ENCODE peak calls at places on chromosome 21, in nine cellular contexts. U is fibroblast of lung, Q is AG09319, R is adrenal gland, G is testis, I is lower lobe of right lung, M is astrocyte of the spinal cord, P is heart right ventricle, X is stomach. S is an unnamed sample.
A peak's percentile ranks its signal among the peaks of the same experiment; 100 is the strongest.

GRCh38 chr21:16427587-16428087 is 697.9 kb downstream of the USP25 start:
- DNase-seq in G (no peak), I (no peak), M (no peak), P (no peak), X (no peak), R (no peak), Q (no peak), U (no peak), S (no peak)

GRCh38 chr21:26909972-26910371 is 56.9 kb downstream of the ADAMTS5 start:
- DNase-seq in G (no peak), X (no peak), I (no peak), Q (no peak), R (no peak), P (peak; percentile 7), M (peak; percentile 5), U (no peak), S (no peak)

GRCh38 chr21:42525228-42525604 is 11.6 kb downstream of the SLC37A1 start:
- DNase-seq in P (no peak), G (no peak), M (no peak), Q (no peak), X (no peak), U (no peak), I (no peak), R (no peak), S (peak; percentile 41)

GRCh38 chr21:16821588-16821987 is 691.3 kb upstream of the CXADR start:
- DNase-seq in R (no peak), I (no peak), G (no peak), Q (no peak), X (no peak), U (peak; percentile 62), P (no peak), M (peak; percentile 51), S (no peak)

GRCh38 chr21:19130379-19131028 is 726.9 kb upstream of the TMPRSS15 start:
- DNase-seq in G (no peak), U (no peak), R (no peak), M (no peak), X (no peak), P (no peak), I (no peak), Q (no peak), S (no peak)

GRCh38 chr21:30434033-30434631 is 4.1 kb downstream of the KRTAP13-4 start:
- DNase-seq in M (peak; percentile 1), P (no peak), G (peak; percentile 57), X (peak; percentile 26), R (no peak), Q (no peak), U (peak; percentile 0), I (no peak), S (peak; percentile 56)

GRCh38 chr21:41242238-41242829 is 74.3 kb upstream of the FAM3B start:
- DNase-seq in R (no peak), G (no peak), P (no peak), X (no peak), Q (no peak), M (no peak), I (no peak), U (no peak), S (no peak)

GRCh38 chr21:18477059-18477458 is 73.5 kb upstream of the TMPRSS15 start:
- DNase-seq in P (no peak), X (no peak), Q (no peak), I (no peak), U (no peak), G (no peak), M (no peak), R (no peak), S (no peak)

GRCh38 chr21:21612446-21612845 is 614.2 kb downstream of the NCAM2 start:
- DNase-seq in X (no peak), G (no peak), R (no peak), I (no peak), Q (peak; percentile 36), U (peak; percentile 95), M (peak; percentile 91), P (no peak), S (no peak)

GRCh38 chr21:36994501-36995189 is 11.9 kb upstream of the RIPPLY3 start:
- DNase-seq in X (no peak), R (no peak), P (no peak), G (peak; percentile 25), I (no peak), Q (no peak), U (peak; percentile 50), M (no peak), S (no peak)

DNA sequence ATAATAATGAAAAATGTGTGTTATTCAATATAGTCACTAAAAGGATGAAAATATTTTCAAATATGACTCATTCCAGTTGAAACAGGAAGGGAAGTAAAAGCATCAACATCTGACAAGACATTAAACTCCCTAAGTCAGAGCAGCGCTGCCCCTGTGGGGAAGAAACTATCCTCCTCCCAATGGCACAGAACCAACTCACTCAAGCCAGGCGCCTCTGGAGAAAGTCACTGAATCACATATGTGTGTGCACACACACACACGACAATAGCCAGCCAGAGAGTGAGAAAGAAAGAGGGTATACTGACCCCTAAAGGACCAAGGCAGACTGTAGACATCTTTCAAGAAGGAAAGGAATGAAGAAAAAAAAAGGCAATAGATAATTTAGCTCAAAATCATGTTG is 126.9 kb downstream of the SETD4 start:
- DNase-seq in I (no peak), G (peak; percentile 54), P (peak; percentile 56), U (peak; percentile 77), R (peak; percentile 57), Q (peak; percentile 58), M (peak; percentile 87), X (no peak), S (no peak)
- TF ChIP-seq CTCF in I (no peak), G (no peak), P (no peak), U (peak; percentile 40), R (peak; percentile 7), Q (peak; percentile 42), M (peak; percentile 42), X (no peak), S (no peak)

GRCh38 chr21:38170705-38171682 is 85.8 kb upstream of the KCNJ15 start:
- DNase-seq in I (no peak), U (peak; percentile 45), R (peak; percentile 26), X (peak; percentile 45), Q (no peak), G (no peak), M (peak; percentile 32), P (no peak), S (no peak)
- TF ChIP-seq CTCF in I (no peak), U (peak; percentile 35), R (no peak), X (no peak), Q (peak; percentile 23), G (no peak), M (peak; percentile 39), P (no peak), S (no peak)

DNA sequence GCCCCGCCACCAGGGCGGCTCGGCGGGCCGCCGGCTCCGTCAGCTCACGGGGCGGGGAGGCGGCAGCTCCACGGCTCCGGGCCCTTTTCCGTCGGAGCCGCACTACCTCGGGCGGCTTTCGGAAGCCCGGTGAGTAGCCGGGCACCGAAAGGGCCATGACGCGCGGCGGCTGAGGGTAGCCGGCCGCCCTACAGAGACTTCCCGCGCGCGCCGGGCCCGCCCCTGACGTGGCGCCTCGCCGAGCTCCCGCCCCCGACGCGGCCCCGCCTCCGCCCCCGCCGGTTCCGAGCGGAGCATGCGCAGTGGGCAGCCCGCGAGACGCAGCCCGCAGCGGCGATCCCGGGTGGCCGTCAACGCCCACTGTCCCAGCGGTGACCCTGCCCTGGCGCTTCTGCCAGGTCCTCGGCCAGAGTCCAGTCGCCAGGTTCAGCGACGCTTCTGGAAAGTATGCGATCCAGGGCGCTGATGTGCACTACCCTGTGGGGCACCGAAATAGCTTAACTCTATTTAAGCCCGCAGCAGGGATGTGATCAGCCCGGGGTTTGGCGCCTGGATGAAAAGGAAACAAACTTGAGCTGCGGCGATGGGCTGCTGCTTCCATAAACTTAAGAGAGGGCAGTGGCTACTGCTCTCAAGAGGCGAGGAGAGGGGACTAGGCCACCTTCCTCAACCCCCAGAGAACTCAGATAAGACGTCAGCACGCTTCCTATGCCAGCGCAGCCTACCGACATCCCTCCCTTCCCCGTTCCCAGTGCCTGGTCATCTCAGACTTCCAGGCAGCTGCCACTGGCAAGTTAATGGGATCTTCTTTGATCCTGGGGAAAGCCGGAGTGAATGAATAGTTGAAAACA is at the start of gene DONSON:
- DNase-seq in P (peak; percentile 86), M (peak; percentile 80), U (peak; percentile 72), R (peak; percentile 89), I (peak; percentile 91), X (peak; percentile 89), Q (peak; percentile 52), G (peak; percentile 84), S (peak; percentile 94)
- TF ChIP-seq CTCF in P (no peak), M (no peak), U (no peak), R (no peak), I (no peak), X (no peak), Q (no peak), G (no peak), S (no peak)

DNA sequence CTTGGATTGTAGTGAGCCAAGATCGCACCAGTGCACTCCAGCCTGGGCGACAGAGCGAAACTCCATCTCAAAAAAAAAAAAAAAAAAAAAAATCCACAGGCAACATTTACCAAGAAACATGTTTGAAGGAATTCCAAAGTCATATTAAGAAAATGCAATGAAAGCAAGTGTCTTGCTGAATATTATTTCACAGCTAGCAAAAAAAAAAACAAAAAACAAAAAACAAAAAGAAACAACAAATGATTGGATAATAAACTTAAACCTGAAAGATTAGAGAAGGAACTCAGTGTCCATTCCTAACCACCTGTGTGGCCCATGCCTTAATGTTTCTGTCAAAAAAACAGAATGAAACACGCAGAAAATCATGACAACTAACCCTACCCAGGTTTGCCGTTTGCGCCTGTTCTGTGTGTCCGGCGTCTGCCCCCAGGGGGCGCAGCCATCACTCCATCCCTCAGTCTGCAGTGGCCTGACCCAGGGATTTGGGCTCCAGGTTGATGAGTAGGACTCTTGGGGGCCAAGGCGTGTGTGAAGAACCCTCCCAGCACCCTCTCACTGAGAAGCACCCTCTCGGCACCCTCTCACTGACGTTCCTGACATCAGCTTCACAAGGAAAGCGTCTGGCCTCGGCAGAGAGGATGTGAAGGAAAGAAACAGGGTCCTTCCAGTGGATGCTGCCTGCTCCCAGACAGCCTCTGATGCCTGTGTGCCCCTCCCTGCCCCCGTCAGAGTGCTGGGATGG is 19.2 kb upstream of the PTTG1IP start:
- DNase-seq in G (peak; percentile 73), U (no peak), I (peak; percentile 81), P (peak; percentile 62), Q (no peak), R (peak; percentile 57), M (no peak), X (peak; percentile 78), S (peak; percentile 79)
- TF ChIP-seq CTCF in G (peak; percentile 66), U (peak; percentile 98), I (peak; percentile 86), P (peak; percentile 66), Q (peak; percentile 95), R (peak; percentile 87), M (peak; percentile 94), X (peak; percentile 87), S (peak; percentile 91)

DNA sequence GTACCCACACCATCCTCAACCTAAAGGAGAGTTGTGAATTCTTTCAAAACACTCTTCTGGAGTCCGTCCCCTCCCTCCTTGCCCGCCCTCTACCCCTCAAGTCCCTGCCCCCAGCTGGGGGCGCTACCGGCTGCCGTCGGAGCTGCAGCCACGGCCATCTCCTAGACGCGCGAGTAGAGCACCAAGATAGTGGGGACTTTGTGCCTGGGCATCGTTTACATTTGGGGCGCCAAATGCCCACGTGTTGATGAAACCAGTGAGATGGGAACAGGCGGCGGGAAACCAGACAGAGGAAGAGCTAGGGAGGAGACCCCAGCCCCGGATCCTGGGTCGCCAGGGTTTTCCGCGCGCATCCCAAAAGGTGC is 647 bp upstream of the OLIG2 start:
- DNase-seq in G (no peak), X (no peak), U (no peak), M (no peak), P (no peak), Q (no peak), R (no peak), I (no peak), S (peak; percentile 78)
- TF ChIP-seq CTCF in G (no peak), X (no peak), U (no peak), M (no peak), P (no peak), Q (no peak), R (no peak), I (no peak), S (peak; percentile 49)

S was measured in glutamatergic neuron.